ENCODE peak calls at places on chromosome 1, in six cellular contexts. E, X, R, Q, I and W are unnamed samples.

GRCh38 chr1:248924696-248925532 is 18.9 kb downstream of the PGBD2 start:
- DNase-seq in X (peak; percentile 39), E (no peak), R (no peak), Q (peak; percentile 53), I (peak; percentile 39), W (peak; percentile 81)

GRCh38 chr1:156709743-156710489 is 4.5 kb upstream of the CRABP2 start:
- DNase-seq in X (peak; percentile 62), Q (no peak), I (no peak), R (no peak), E (no peak), W (no peak)

GRCh38 chr1:155127672-155128468 is at the start of gene EFNA1:
- DNase-seq in X (no peak), Q (peak; percentile 56), I (peak; percentile 77), R (no peak), E (peak; percentile 69), W (peak; percentile 48)

GRCh38 chr1:44721521-44722361 is 9.2 kb downstream of the RNU5D-1 start:
- DNase-seq in Q (peak; percentile 90), X (peak; percentile 91), E (no peak), I (peak; percentile 83), R (no peak), W (peak; percentile 98)

GRCh38 chr1:229132106-229132443 is 138.8 kb upstream of the RAB4A start:
- DNase-seq in Q (no peak), I (no peak), X (no peak), R (no peak), E (no peak), W (no peak)

GRCh38 chr1:22229374-22229773 is 86.5 kb upstream of the WNT4 start:
- DNase-seq in X (peak; percentile 51), I (peak; percentile 96), E (no peak), Q (no peak), R (no peak), W (peak; percentile 79)

GRCh38 chr1:221439734-221440436 is 302.0 kb downstream of the DUSP10 start:
- DNase-seq in X (peak; percentile 98), Q (no peak), R (no peak), I (peak; percentile 66), E (no peak), W (peak; percentile 97)

GRCh38 chr1:2032737-2033136 is 13.6 kb downstream of the GABRD start:
- DNase-seq in I (no peak), E (no peak), Q (no peak), R (no peak), X (no peak), W (no peak)

GRCh38 chr1:198492872-198493271 is 47.6 kb downstream of the ATP6V1G3 start:
- DNase-seq in E (no peak), R (no peak), I (peak; percentile 14), Q (no peak), X (peak; percentile 91), W (peak; percentile 69)

DNA sequence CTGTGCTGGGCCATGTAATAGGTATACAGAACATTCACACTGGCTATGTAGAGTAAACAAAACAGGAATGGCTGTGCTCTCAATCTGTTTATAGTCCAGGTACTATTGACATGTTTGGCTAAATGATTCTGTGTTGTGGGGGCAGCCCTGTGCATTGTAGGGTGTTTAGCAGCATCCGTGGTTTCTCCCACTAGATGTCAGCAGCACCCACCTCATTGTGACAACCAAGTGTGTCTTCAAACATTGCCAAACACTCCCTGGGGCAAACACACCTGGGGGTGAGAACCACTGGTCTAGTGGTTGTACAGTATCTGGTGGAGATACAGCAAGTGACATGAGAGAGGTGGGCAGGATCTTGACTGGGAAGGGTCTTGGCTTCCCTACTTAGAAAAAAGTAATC is 80.4 kb upstream of the SPATA6 start:
- DNase-seq in Q (peak; percentile 36), X (no peak), I (peak; percentile 14), E (peak; percentile 49), R (no peak), W (no peak)
- H3K23ac ChIP-seq in Q (no peak overlapping the region), X (no peak overlapping the region), I (no peak overlapping the region), E (no peak overlapping the region), R (no peak overlapping the region), W (no peak overlapping the region)

DNA sequence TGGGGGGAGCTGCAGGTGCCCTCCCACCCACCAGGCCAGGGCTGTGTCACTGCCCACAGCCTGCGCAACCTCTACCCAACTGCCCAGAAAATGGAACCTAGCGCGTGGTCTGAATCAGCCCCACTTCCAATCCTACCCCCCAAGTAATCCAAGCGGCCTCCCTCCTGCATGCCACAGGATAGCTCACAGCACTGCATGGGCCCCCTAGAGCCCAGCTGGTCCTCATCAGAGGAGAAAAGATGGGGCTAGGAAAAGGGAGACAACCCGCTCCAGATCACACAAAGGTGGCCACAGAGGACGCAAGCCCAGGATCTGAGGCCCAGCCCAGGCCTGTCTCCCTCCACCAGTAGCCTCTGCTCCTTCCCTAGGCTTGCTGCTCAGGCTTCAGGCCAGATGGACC is 6.2 kb downstream of the ADGRB2 start:
- DNase-seq in Q (no peak), X (no peak), I (no peak), R (no peak), E (no peak), W (no peak)
- H4K91ac ChIP-seq in Q (no peak overlapping the region), X (no peak overlapping the region), I (no peak overlapping the region), R (no peak overlapping the region), E (peak overlapping the region; percentile 14), W (no peak overlapping the region)

DNA sequence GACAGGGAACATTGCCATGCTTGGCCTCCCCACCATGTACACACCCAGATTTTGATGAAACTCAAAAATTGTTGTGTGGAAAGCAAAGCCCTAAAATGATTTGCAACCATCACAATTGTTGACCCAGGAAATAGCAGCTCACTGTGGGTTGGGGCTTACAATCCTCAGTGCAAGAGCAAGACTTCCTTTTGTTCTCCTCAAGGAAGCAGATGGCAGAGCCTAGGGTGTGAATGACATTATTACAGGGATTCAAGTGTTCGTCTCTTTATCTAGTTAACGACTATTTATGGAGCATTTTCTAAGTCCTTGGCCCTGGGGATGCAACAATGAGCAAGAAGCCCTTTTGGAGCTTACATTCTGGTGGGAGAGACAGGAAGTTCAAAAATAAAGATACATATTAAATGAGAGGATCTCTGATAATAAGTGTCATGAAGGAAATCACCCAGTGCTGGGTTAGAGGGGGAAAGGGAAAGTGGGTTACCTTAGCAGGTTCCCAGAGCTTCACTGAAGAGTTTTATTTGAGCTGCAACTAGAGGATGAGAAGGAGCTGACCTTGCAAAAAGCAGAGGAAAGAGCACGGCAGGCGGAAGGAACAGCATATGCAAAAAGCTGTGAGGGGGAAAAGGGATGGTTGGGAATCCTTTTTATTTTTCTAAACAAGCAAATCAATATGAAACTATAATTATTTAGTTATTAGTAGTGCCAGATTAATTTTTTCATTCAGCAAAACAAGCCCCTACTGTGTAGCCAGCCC is 38.5 kb upstream of the ID3 start:
- DNase-seq in I (no peak), Q (no peak), X (no peak), E (no peak), R (no peak), W (no peak)
- H2BK120ac ChIP-seq in I (peak overlapping the region; percentile 50), Q (no peak overlapping the region), X (peak overlapping the region; percentile 10), E (peak overlapping the region; percentile 93), R (no peak overlapping the region), W (no peak overlapping the region)

GRCh38 chr1:67650061-67650460 is 34.9 kb upstream of the GADD45A start:
- DNase-seq in Q (no peak), I (no peak), R (no peak), X (peak; percentile 61), E (no peak), W (peak; percentile 3)

GRCh38 chr1:67652800-67653199 is 32.2 kb upstream of the GADD45A start:
- DNase-seq in E (no peak), R (no peak), Q (no peak), I (no peak), X (peak; percentile 91), W (peak; percentile 80)

GRCh38 chr1:67653304-67653703 is 31.7 kb upstream of the GADD45A start:
- DNase-seq in Q (no peak), E (no peak), R (no peak), I (no peak), X (no peak), W (no peak)

GRCh38 chr1:67648582-67649326 is 36.2 kb upstream of the GADD45A start:
- DNase-seq in I (no peak), Q (peak; percentile 41), R (no peak), E (no peak), X (no peak), W (no peak)

GRCh38 chr1:67651031-67651430 is 34.0 kb upstream of the GADD45A start:
- DNase-seq in I (no peak), X (no peak), Q (no peak), R (no peak), E (no peak), W (no peak)
- H3K23ac ChIP-seq in I (no peak overlapping the region), X (no peak overlapping the region), Q (no peak overlapping the region), R (no peak overlapping the region), E (no peak overlapping the region), W (no peak overlapping the region)

GRCh38 chr1:83897516-83897915 is 101.4 kb downstream of the TTLL7 start:
- DNase-seq in Q (no peak), X (no peak), E (no peak), I (no peak), R (no peak), W (no peak)
- H4K91ac ChIP-seq in Q (no peak overlapping the region), X (no peak overlapping the region), E (no peak overlapping the region), I (no peak overlapping the region), R (no peak overlapping the region), W (no peak overlapping the region)

GRCh38 chr1:208242186-208242585 is 2.0 kb downstream of the PLXNA2 start:
- DNase-seq in Q (no peak), E (no peak), I (no peak), R (no peak), X (no peak), W (no peak)

GRCh38 chr1:208238710-208239517 is 5.3 kb downstream of the PLXNA2 start:
- DNase-seq in Q (peak; percentile 77), R (no peak), X (peak; percentile 57), I (peak; percentile 68), E (no peak), W (peak; percentile 76)

GRCh38 chr1:208240698-208241355 is 3.4 kb downstream of the PLXNA2 start:
- DNase-seq in Q (no peak), E (no peak), R (no peak), X (no peak), I (no peak), W (no peak)

GRCh38 chr1:208241541-208241940 is 2.6 kb downstream of the PLXNA2 start:
- DNase-seq in Q (no peak), R (no peak), X (no peak), I (no peak), E (no peak), W (no peak)

DNA sequence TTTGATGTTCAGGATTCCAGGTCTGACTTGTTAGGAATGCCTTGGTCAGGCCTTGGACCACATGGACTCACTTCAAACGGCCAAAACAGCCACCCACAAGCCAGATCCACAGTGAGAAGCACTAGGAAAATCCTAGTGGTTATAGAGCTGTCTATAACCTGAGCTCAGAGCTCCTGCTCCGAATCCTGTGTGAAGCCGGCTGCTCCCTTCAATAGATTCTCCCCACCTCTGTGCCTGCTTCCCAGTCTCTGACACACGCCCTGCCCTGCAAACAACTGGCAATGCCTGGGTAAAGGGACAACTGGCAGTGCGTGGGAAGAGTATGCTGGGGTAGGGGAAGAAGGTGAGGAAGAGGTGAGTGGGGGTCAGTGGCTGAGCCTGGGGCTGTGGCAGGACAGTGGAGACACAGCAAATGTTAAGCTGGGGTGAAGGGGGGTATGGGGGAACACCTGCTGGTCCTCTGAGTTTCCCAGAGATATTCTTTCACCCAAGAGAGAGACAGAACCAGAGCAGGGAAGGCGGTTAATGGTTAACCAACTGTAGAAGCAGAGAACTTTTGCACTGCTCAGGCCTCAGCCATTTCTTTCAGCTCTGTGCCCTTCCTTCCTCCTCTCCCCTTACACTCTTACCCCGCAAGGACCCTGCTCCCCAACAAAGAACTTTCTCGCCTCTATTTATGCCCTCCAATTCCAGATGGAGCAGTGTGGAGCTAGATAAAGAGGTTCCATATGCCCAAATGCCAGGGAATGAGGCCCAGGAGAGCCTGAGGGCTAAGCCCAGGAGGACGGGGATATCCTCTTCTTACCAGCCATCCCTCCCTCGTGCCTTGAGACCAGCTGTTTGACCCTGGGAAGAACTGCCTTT is 4.4 kb downstream of the PLXNA2 start:
- DNase-seq in E (no peak), Q (no peak), R (no peak), I (no peak), X (no peak), W (no peak)
- H2BK120ac ChIP-seq in E (peak overlapping the region; percentile 26), Q (no peak overlapping the region), R (no peak overlapping the region), I (no peak overlapping the region), X (no peak overlapping the region), W (no peak overlapping the region)

GRCh38 chr1:232474821-232475220 is 155.1 kb downstream of the SIPA1L2 start:
- DNase-seq in Q (no peak), E (no peak), I (no peak), R (no peak), X (peak; percentile 37), W (no peak)
- H3K23ac ChIP-seq in Q (no peak overlapping the region), E (no peak overlapping the region), I (no peak overlapping the region), R (no peak overlapping the region), X (no peak overlapping the region), W (no peak overlapping the region)